ENCODE peak calls at places on chromosomes 2 and 18, in four cellular contexts. K is left lobe of liver, G is A673, S is dorsolateral prefrontal cortex. C is an unnamed sample.

GRCh38 chr2:147916067-147916466 is 71.2 kb downstream of the ACVR2A start:
- DNase-seq in S (no peak), K (no peak), G (no peak), C (no peak)

GRCh38 chr2:28521663-28522062 is 25.8 kb downstream of the PLB1 start:
- DNase-seq in G (no peak), K (no peak), S (no peak), C (no peak)

GRCh38 chr2:26251893-26252292 is 7.2 kb downstream of the HADHB start:
- DNase-seq in K (peak), G (no peak), S (peak), C (no peak)

GRCh38 chr2:238095143-238095542 is 5.0 kb upstream of the ESPNL start:
- DNase-seq in S (no peak), K (no peak), G (no peak), C (peak)

GRCh38 chr2:28662468-28663095 is 89.0 kb upstream of the PPP1CB start:
- DNase-seq in S (no peak), K (no peak), G (no peak), C (no peak)

GRCh38 chr2:72932805-72933204 is 15.5 kb downstream of the EMX1 start:
- DNase-seq in K (no peak), S (no peak), G (no peak), C (no peak)

GRCh38 chr2:219775506-219775905 is 148.1 kb downstream of the SLC4A3 start:
- DNase-seq in K (no peak), G (no peak), S (no peak), C (no peak)

GRCh38 chr2:45330113-45330512 is 281.0 kb downstream of the SRBD1 start:
- DNase-seq in K (no peak), S (no peak), G (no peak), C (no peak)

GRCh38 chr18:70296289-70296688 is 7.4 kb downstream of the SOCS6 start:
- DNase-seq in S (no peak), K (no peak), G (no peak), C (no peak)

GRCh38 chr18:72544092-72544886 is at the start of gene CBLN2:
- DNase-seq in K (peak), G (peak), S (peak), C (no peak)

GRCh38 chr2:33116799-33117198 is 170.0 kb downstream of the LTBP1 start:
- DNase-seq in G (no peak), S (no peak), K (no peak), C (no peak)

GRCh38 chr2:128178650-128179460 is 87.9 kb downstream of the UGGT1 start:
- DNase-seq in K (no peak), G (peak), S (peak), C (no peak)

C was measured in mesenteric fat pad.